ENCODE peak calls at places on chromosomes 13 and 19, in seven cellular contexts. Y is naive thymus-derived CD8-positive, alpha-beta T cell; E is NCI-H2029; P is activated CD4-positive, alpha-beta T cell treated with anti-CD3 and anti-CD28 coated beads, Interleukin-2, amount 50 U/mL, for 24 hours; I is body of pancreas; B is brain microvascular endothelial cell; K is GM12892. H is an unnamed sample.

GRCh38 chr13:30037766-30038165 is 187.3 kb upstream of the UBL3 start:
- DNase-seq in Y (no peak), E (no peak), P (no peak), I (no peak), B (no peak), K (no peak), H (no peak)

GRCh38 chr19:1856698-1857603 is 6.4 kb downstream of the KLF16 start:
- DNase-seq in Y (no peak), E (no peak), P (no peak), I (peak), B (peak), K (peak), H (peak)

GRCh38 chr13:109162248-109163051 is 533.0 kb downstream of the MYO16 start:
- DNase-seq in Y (no peak), E (peak), P (peak), I (peak), B (no peak), K (peak), H (no peak)

GRCh38 chr13:113535381-113535781 is 44.9 kb upstream of the DCUN1D2 start:
- DNase-seq in Y (no peak), E (no peak), P (no peak), I (no peak), B (no peak), K (no peak), H (peak)

GRCh38 chr19:1528596-1529429 is 4.9 kb downstream of the PLK5 start:
- DNase-seq in Y (no peak), E (no peak), P (no peak), I (no peak), B (no peak), K (no peak), H (no peak)

GRCh38 chr19:55345818-55346724 is 6.4 kb downstream of the KMT5C start:
- DNase-seq in Y (no peak), E (no peak), P (no peak), I (no peak), B (no peak), K (no peak), H (peak)

GRCh38 chr13:45817833-45818232 is 33.7 kb downstream of the SIAH3 start:
- DNase-seq in Y (no peak), E (no peak), P (no peak), I (no peak), B (peak), K (no peak), H (no peak)

GRCh38 chr19:55641376-55642152 is 762 bp downstream of the ZNF580 start:
- DNase-seq in Y (peak), E (no peak), P (no peak), I (no peak), B (no peak), K (no peak), H (no peak)

GRCh38 chr13:51589793-51590192 is 5.5 kb downstream of the WDFY2 start:
- DNase-seq in Y (no peak), E (no peak), P (no peak), I (no peak), B (no peak), K (no peak), H (no peak)

GRCh38 chr19:11342429-11342828 is 3.0 kb upstream of the RAB3D start:
- DNase-seq in Y (no peak), E (no peak), P (no peak), I (no peak), B (no peak), K (no peak), H (no peak)

GRCh38 chr13:24110011-24110410 is 50.5 kb upstream of the SPATA13 start:
- DNase-seq in Y (no peak), E (no peak), P (no peak), I (no peak), B (no peak), K (no peak), H (no peak)

GRCh38 chr19:48444129-48444932 is 1.5 kb upstream of the GRWD1 start:
- DNase-seq in Y (no peak), E (no peak), P (no peak), I (no peak), B (no peak), K (no peak), H (no peak)

GRCh38 chr13:113162783-113163685 is 4.6 kb downstream of the PROZ start:
- DNase-seq in Y (no peak), E (no peak), P (no peak), I (no peak), B (no peak), K (no peak), H (no peak)

GRCh38 chr13:44092053-44092452 is 212.3 kb downstream of the LACC1 start:
- DNase-seq in Y (no peak), E (no peak), P (no peak), I (no peak), B (no peak), K (no peak), H (no peak)

GRCh38 chr19:6032827-6033226 is 54.9 kb upstream of the RANBP3 start:
- DNase-seq in Y (no peak), E (no peak), P (no peak), I (no peak), B (no peak), K (no peak), H (peak)

GRCh38 chr13:36801035-36801434 is 18.0 kb upstream of the RFXAP start:
- DNase-seq in Y (no peak), E (no peak), P (no peak), I (no peak), B (no peak), K (no peak), H (no peak)

GRCh38 chr13:97191143-97191542 is 31.0 kb upstream of the MBNL2 start:
- DNase-seq in Y (no peak), E (no peak), P (no peak), I (no peak), B (no peak), K (no peak), H (no peak)

GRCh38 chr19:17184381-17184841 is 30.7 kb upstream of the USE1 start:
- DNase-seq in Y (peak), E (no peak), P (peak), I (no peak), B (no peak), K (no peak), H (no peak)

GRCh38 chr13:39483326-39483725 is 119.7 kb downstream of the LHFPL6 start:
- DNase-seq in Y (no peak), E (no peak), P (no peak), I (no peak), B (no peak), K (no peak), H (no peak)